ENCODE peak calls at places on chromosomes 16 and 17, in five cellular contexts. Z, M, P, U and G are unnamed samples.

GRCh38 chr16:89642574-89642973 is 14.9 kb downstream of the CHMP1A start:
- DNase-seq in Z (no peak), P (no peak), U (no peak), M (no peak), G (no peak)

GRCh38 chr16:89324056-89325010 is 106.8 kb downstream of the ZNF778 start:
- DNase-seq in P (peak), M (no peak), U (peak), Z (peak), G (peak)

GRCh38 chr17:79841369-79842135 is 2.3 kb upstream of the CBX4 start:
- DNase-seq in U (no peak), P (no peak), M (peak), Z (peak), G (peak)

GRCh38 chr17:80408872-80409271 is 6.1 kb upstream of the ENDOV start:
- DNase-seq in Z (no peak), M (no peak), P (no peak), U (no peak), G (no peak)

GRCh38 chr17:40724656-40725055 is 21.1 kb upstream of the KRT24 start:
- DNase-seq in M (no peak), Z (no peak), P (no peak), U (no peak), G (no peak)

GRCh38 chr17:15287533-15288267 is 22.6 kb upstream of the PMP22 start:
- DNase-seq in P (no peak), U (peak), Z (no peak), M (no peak), G (no peak)

GRCh38 chr16:69201787-69202186 is 14.8 kb downstream of the SNTB2 start:
- DNase-seq in M (no peak), P (no peak), U (peak), Z (no peak), G (no peak)

GRCh38 chr16:88437367-88437964 is 15.6 kb upstream of the ZFPM1 start:
- DNase-seq in P (peak), Z (peak), M (peak), U (peak), G (peak)

GRCh38 chr17:56184650-56185049 is 31.4 kb downstream of the ANKFN1 start:
- DNase-seq in Z (no peak), U (no peak), M (no peak), P (no peak), G (no peak)

GRCh38 chr17:72884066-72884465 is 208.4 kb downstream of the SLC39A11 start:
- DNase-seq in U (no peak), M (no peak), Z (no peak), P (no peak), G (no peak)

GRCh38 chr17:28481081-28481571 is 7.7 kb downstream of the SLC13A2 start:
- DNase-seq in P (peak), Z (no peak), M (no peak), U (no peak), G (no peak)

GRCh38 chr16:85903576-85903975 is 4.6 kb downstream of the IRF8 start:
- DNase-seq in P (no peak), M (no peak), Z (no peak), U (no peak), G (no peak)

GRCh38 chr17:66431910-66432309 is 129.5 kb downstream of the PRKCA start:
- DNase-seq in P (no peak), U (peak), M (no peak), Z (no peak), G (no peak)

GRCh38 chr17:68497885-68498319 is 14.3 kb upstream of the PRKAR1A start:
- DNase-seq in M (no peak), U (no peak), Z (peak), P (peak), G (peak)

GRCh38 chr17:80586464-80587228 is 42.0 kb downstream of the RPTOR start:
- DNase-seq in P (no peak), Z (no peak), U (peak), M (no peak), G (no peak)

GRCh38 chr17:3980381-3980975 is 16.2 kb upstream of the ATP2A3 start:
- DNase-seq in Z (no peak), U (no peak), M (no peak), P (peak), G (no peak)

GRCh38 chr16:14522617-14523135 is 107.4 kb downstream of the PARN start:
- DNase-seq in P (no peak), U (no peak), M (no peak), Z (no peak), G (no peak)

GRCh38 chr16:23694707-23695373 is 16.2 kb downstream of the PLK1 start:
- DNase-seq in M (peak), Z (no peak), P (no peak), U (peak), G (no peak)

GRCh38 chr17:81378941-81379511 is 16.2 kb upstream of the BAHCC1 start:
- DNase-seq in P (no peak), M (no peak), Z (no peak), U (no peak), G (no peak)

GRCh38 chr16:77043076-77043475 is 147.9 kb upstream of the MON1B start:
- DNase-seq in M (peak), Z (no peak), P (no peak), U (no peak), G (no peak)

GRCh38 chr16:15866451-15866850 is 9.6 kb upstream of the MYH11 start:
- DNase-seq in P (no peak), Z (no peak), U (peak), M (no peak), G (no peak)

GRCh38 chr16:47016700-47017133 is 43.2 kb upstream of the DNAJA2 start:
- DNase-seq in M (no peak), P (no peak), U (no peak), Z (peak), G (no peak)

GRCh38 chr17:58043221-58044181 is 36.5 kb upstream of the SRSF1 start:
- DNase-seq in U (no peak), Z (no peak), M (no peak), P (no peak), G (no peak)

GRCh38 chr17:44970136-44970737 is 2.1 kb upstream of the C1QL1 start:
- DNase-seq in P (no peak), M (peak), U (no peak), Z (no peak), G (peak)

GRCh38 chr16:23121024-23121423 is 28.2 kb downstream of the USP31 start:
- DNase-seq in P (no peak), U (no peak), Z (no peak), M (peak), G (no peak)

GRCh38 chr16:56912746-56913703 is 18.9 kb upstream of the HERPUD1 start:
- DNase-seq in M (no peak), Z (no peak), U (peak), P (no peak), G (no peak)

GRCh38 chr17:36928450-36929125 is 8.7 kb upstream of the LHX1 start:
- DNase-seq in U (no peak), M (no peak), P (no peak), Z (no peak), G (no peak)

GRCh38 chr17:14135906-14136590 is 66.7 kb downstream of the COX10 start:
- DNase-seq in M (no peak), Z (no peak), P (no peak), U (no peak), G (no peak)

GRCh38 chr16:86899156-86899555 is 320.8 kb downstream of the FOXL1 start:
- DNase-seq in U (no peak), P (no peak), Z (no peak), M (no peak), G (no peak)

GRCh38 chr17:3032258-3033247 is 30.9 kb downstream of the OR1D5 start:
- DNase-seq in Z (no peak), M (no peak), U (no peak), P (peak), G (no peak)

GRCh38 chr16:81198635-81199034 is 39.9 kb upstream of the BCO1 start:
- DNase-seq in P (no peak), U (no peak), M (no peak), Z (no peak), G (no peak)

GRCh38 chr16:15725641-15726240 is 75.7 kb downstream of the NDE1 start:
- DNase-seq in P (no peak), U (no peak), M (no peak), Z (no peak), G (no peak)

GRCh38 chr17:79892457-79893236 is 53.4 kb upstream of the CBX4 start:
- DNase-seq in U (no peak), M (no peak), Z (no peak), P (peak), G (peak)

GRCh38 chr17:76241205-76241539 is 879 bp upstream of the RNF157 start:
- DNase-seq in U (no peak), M (no peak), Z (no peak), P (no peak), G (no peak)

GRCh38 chr17:1684307-1685189 is at the start of gene PRPF8:
- DNase-seq in P (peak), M (peak), U (peak), Z (peak), G (peak)
- TF ChIP-seq CTCF in P (no peak), M (no peak), U (no peak), Z (no peak), G (no peak)

DNA sequence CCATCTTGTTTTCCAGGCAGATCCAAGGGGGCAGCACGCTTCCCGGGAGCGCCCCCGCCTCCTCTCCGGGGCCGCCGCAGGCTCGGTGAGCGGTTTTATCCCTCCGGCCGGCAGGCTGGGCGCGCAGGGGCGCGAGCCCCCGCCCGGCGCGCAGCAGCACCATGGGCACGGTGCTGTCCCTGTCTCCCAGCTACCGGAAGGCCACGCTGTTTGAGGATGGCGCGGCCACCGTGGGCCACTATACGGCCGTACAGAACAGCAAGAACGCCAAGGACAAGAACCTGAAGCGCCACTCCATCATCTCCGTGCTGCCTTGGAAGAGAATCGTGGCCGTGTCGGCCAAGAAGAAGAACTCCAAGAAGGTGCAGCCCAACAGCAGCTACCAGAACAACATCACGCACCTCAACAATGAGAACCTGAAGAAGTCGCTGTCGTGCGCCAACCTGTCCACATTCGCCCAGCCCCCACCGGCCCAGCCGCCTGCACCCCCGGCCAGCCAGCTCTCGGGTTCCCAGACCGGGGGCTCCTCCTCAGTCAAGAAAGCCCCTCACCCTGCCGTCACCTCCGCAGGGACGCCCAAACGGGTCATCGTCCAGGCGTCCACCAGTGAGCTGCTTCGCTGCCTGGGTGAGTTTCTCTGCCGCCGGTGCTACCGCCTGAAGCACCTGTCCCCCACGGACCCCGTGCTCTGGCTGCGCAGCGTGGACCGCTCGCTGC is 825 bp downstream of the CDK5R1 start:
- DNase-seq in P (peak), U (no peak), Z (peak), M (peak), G (peak)
- TF ChIP-seq CTCF in P (no peak), U (no peak), Z (no peak), M (no peak), G (no peak)

GRCh38 chr16:55815320-55815719 is 17.6 kb downstream of the CES1 start:
- DNase-seq in M (no peak), P (no peak), U (no peak), Z (no peak), G (no peak)
- TF ChIP-seq CTCF in M (no peak), P (no peak), U (no peak), Z (no peak), G (no peak)

DNA sequence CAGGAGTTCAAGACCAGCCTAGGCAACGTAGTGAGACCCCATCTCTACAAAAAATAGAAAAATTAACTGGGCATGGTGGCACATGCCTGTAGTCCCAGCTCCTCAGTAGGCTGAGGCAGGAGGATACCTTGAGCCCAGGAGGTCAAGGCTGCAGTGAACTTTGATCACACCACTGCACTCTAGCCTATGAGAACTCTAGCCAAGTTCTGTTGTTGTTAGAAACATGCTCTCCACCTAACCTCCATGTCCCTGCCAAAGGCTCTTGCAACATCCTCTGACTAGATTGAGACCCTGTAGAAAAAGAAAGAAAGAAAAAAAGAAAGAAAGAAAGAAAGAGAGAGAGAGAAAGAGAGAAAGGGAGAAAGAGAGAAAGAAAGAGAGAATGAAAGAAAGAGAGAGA is 376.6 kb upstream of the CDH5 start:
- DNase-seq in M (no peak), P (no peak), Z (no peak), U (no peak), G (no peak)
- TF ChIP-seq CTCF in M (no peak), P (no peak), Z (no peak), U (no peak), G (no peak)

GRCh38 chr17:74979408-74980146 is 7.0 kb upstream of the HID1 start:
- DNase-seq in Z (no peak), P (no peak), M (no peak), U (no peak), G (no peak)

GRCh38 chr17:74978240-74978639 is 5.7 kb upstream of the HID1 start:
- DNase-seq in U (no peak), M (no peak), Z (no peak), P (no peak), G (no peak)

GRCh38 chr17:74986206-74986576 is 1.2 kb upstream of the CDR2L start:
- DNase-seq in Z (no peak), U (no peak), M (no peak), P (no peak), G (no peak)

GRCh38 chr17:74981318-74981978 is 6.0 kb upstream of the CDR2L start:
- DNase-seq in M (no peak), Z (no peak), P (no peak), U (no peak), G (no peak)

GRCh38 chr17:74981979-74982662 is 5.3 kb upstream of the CDR2L start:
- DNase-seq in U (peak), P (peak), M (peak), Z (peak), G (peak)
- TF ChIP-seq CTCF in U (peak), P (no peak), M (peak), Z (no peak), G (no peak)

DNA sequence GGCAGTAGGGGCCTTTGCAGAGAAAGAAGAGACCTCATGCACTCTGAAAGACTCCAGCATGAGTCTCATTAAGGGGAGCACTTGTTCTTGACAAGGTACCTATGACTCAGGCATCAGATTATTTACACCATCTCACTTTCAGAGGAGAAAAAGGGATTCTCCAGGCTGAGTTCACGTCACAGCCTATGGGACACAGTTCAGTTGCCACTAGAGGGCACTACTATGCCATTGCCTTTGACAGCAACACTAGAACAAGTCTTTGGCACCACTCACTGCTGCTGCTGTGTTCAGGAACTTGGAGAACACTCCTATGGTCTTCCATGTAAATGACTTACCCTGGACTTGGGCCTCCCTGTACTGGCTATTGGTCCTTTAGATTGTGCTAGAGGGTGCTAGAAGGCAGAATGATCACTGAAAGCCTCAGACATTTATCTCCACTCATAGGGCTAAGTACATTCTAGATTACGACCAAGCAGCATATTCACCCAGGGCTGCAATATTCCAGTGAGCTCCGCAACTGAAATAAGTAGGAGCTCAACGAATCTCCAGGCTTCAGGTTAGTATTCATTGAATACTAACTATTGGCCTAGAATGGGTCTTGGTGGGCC is 225.1 kb upstream of the CA10 start:
- DNase-seq in P (no peak), Z (peak), M (peak), U (peak), G (peak)
- TF ChIP-seq CTCF in P (peak), Z (peak), M (peak), U (no peak), G (no peak)

GRCh38 chr17:60392042-60392844 is at the start of gene USP32:
- DNase-seq in P (peak), Z (peak), M (peak), U (peak), G (peak)
- TF ChIP-seq CTCF in P (peak), Z (no peak), M (peak), U (peak), G (peak)